ENCODE peak calls at places on chromosomes 6 and 20, in nine cellular contexts. One of them, this sample, is unnamed.

GRCh38 chr6:167392631-167393301 is 67.9 kb downstream of the TTLL2 start:
- DNase-seq in heart left ventricle: no peak
- DNase-seq in GM06990: no peak
- DNase-seq in NT2/D1: no peak
- DNase-seq in left lung: no peak
- DNase-seq in fibroblast of lung: no peak
- DNase-seq in left ventricle myocardium inferior: no peak
- DNase-seq in HCT116: no peak
- DNase-seq in CD8-positive, alpha-beta T cell: no peak
- DNase-seq in this sample: no peak

GRCh38 chr6:4906293-4906941 is 97.4 kb downstream of the RPP40 start:
- DNase-seq in heart left ventricle: no peak
- DNase-seq in GM06990: no peak
- DNase-seq in NT2/D1: no peak
- DNase-seq in left lung: no peak
- DNase-seq in fibroblast of lung: no peak
- DNase-seq in left ventricle myocardium inferior: no peak
- DNase-seq in HCT116: no peak
- DNase-seq in CD8-positive, alpha-beta T cell: no peak
- DNase-seq in this sample: peak

GRCh38 chr20:51910202-51911050 is 108.1 kb upstream of the SALL4 start:
- DNase-seq in heart left ventricle: no peak
- DNase-seq in GM06990: no peak
- DNase-seq in NT2/D1: no peak
- DNase-seq in left lung: no peak
- DNase-seq in fibroblast of lung: no peak
- DNase-seq in left ventricle myocardium inferior: no peak
- DNase-seq in HCT116: no peak
- DNase-seq in CD8-positive, alpha-beta T cell: no peak
- DNase-seq in this sample: no peak

GRCh38 chr6:36577298-36577697 is 16.9 kb upstream of the SRSF3 start:
- DNase-seq in heart left ventricle: no peak
- DNase-seq in GM06990: no peak
- DNase-seq in NT2/D1: no peak
- DNase-seq in left lung: no peak
- DNase-seq in fibroblast of lung: peak
- DNase-seq in left ventricle myocardium inferior: no peak
- DNase-seq in HCT116: peak
- DNase-seq in CD8-positive, alpha-beta T cell: no peak
- DNase-seq in this sample: no peak

GRCh38 chr6:111950661-111951426 is 77.6 kb upstream of the FYN start:
- DNase-seq in heart left ventricle: peak
- DNase-seq in GM06990: no peak
- DNase-seq in NT2/D1: no peak
- DNase-seq in left lung: no peak
- DNase-seq in fibroblast of lung: peak
- DNase-seq in left ventricle myocardium inferior: peak
- DNase-seq in HCT116: no peak
- DNase-seq in CD8-positive, alpha-beta T cell: no peak
- DNase-seq in this sample: no peak

GRCh38 chr6:130020106-130020851 is 1.9 kb downstream of the L3MBTL3 start:
- DNase-seq in heart left ventricle: peak
- DNase-seq in GM06990: peak
- DNase-seq in NT2/D1: no peak
- DNase-seq in left lung: peak
- DNase-seq in fibroblast of lung: peak
- DNase-seq in left ventricle myocardium inferior: peak
- DNase-seq in HCT116: no peak
- DNase-seq in CD8-positive, alpha-beta T cell: peak
- DNase-seq in this sample: peak

GRCh38 chr6:91720323-91720722 is 1133.5 kb upstream of the MAP3K7 start:
- DNase-seq in heart left ventricle: no peak
- DNase-seq in GM06990: no peak
- DNase-seq in NT2/D1: no peak
- DNase-seq in left lung: no peak
- DNase-seq in fibroblast of lung: no peak
- DNase-seq in left ventricle myocardium inferior: no peak
- DNase-seq in HCT116: no peak
- DNase-seq in CD8-positive, alpha-beta T cell: no peak
- DNase-seq in this sample: no peak

GRCh38 chr6:32203435-32204267 is 11.2 kb upstream of the GPSM3 start:
- DNase-seq in heart left ventricle: no peak
- DNase-seq in GM06990: no peak
- DNase-seq in NT2/D1: no peak
- DNase-seq in left lung: no peak
- DNase-seq in fibroblast of lung: no peak
- DNase-seq in left ventricle myocardium inferior: no peak
- DNase-seq in HCT116: no peak
- DNase-seq in CD8-positive, alpha-beta T cell: no peak
- DNase-seq in this sample: no peak

GRCh38 chr20:50313223-50313820 is 122.7 kb downstream of the CEBPB start:
- DNase-seq in heart left ventricle: no peak
- DNase-seq in GM06990: no peak
- DNase-seq in NT2/D1: no peak
- DNase-seq in left lung: no peak
- DNase-seq in fibroblast of lung: peak
- DNase-seq in left ventricle myocardium inferior: no peak
- DNase-seq in HCT116: no peak
- DNase-seq in CD8-positive, alpha-beta T cell: no peak
- DNase-seq in this sample: no peak

GRCh38 chr6:144993870-144994269 is 708.7 kb downstream of the UTRN start:
- DNase-seq in heart left ventricle: no peak
- DNase-seq in GM06990: no peak
- DNase-seq in NT2/D1: no peak
- DNase-seq in left lung: no peak
- DNase-seq in fibroblast of lung: peak
- DNase-seq in left ventricle myocardium inferior: no peak
- DNase-seq in HCT116: no peak
- DNase-seq in CD8-positive, alpha-beta T cell: no peak
- DNase-seq in this sample: no peak

GRCh38 chr20:63828545-63828944 is 2.5 kb downstream of the ZBTB46 start:
- DNase-seq in heart left ventricle: no peak
- DNase-seq in GM06990: no peak
- DNase-seq in NT2/D1: no peak
- DNase-seq in left lung: no peak
- DNase-seq in fibroblast of lung: no peak
- DNase-seq in left ventricle myocardium inferior: no peak
- DNase-seq in HCT116: no peak
- DNase-seq in CD8-positive, alpha-beta T cell: no peak
- DNase-seq in this sample: no peak
- H3K4me3 ChIP-seq in heart left ventricle: peak
- H3K4me3 ChIP-seq in GM06990: no peak
- H3K4me3 ChIP-seq in NT2/D1: peak
- H3K4me3 ChIP-seq in left lung: no peak
- H3K4me3 ChIP-seq in fibroblast of lung: no peak
- H3K4me3 ChIP-seq in left ventricle myocardium inferior: peak
- H3K4me3 ChIP-seq in HCT116: no peak
- H3K4me3 ChIP-seq in CD8-positive, alpha-beta T cell: no peak
- H3K4me3 ChIP-seq in this sample: no peak

DNA sequence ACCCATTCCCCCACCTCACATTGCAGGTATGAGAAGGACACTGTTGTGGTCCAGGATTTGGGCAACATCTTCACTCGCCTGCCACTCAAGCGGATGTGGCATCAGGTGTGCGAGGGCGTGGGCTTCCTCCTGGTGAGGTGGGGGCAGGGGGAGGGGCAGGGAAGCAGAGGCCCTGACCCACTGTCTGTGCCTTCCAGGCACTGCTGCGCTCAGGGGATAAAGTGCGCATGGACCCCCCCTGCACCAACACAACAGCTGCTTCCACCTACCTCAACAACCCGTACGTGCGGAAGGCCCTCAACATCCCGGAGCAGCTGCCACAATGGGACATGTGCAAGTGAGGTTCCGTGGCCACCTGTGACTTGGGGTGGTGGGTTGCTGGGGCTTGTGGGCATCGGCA is 3.7 kb downstream of the CTSA start:
- DNase-seq in heart left ventricle: no peak
- DNase-seq in GM06990: no peak
- DNase-seq in NT2/D1: no peak
- DNase-seq in left lung: no peak
- DNase-seq in fibroblast of lung: no peak
- DNase-seq in left ventricle myocardium inferior: no peak
- DNase-seq in HCT116: no peak
- DNase-seq in CD8-positive, alpha-beta T cell: no peak
- DNase-seq in this sample: no peak
- H3K4me3 ChIP-seq in heart left ventricle: no peak
- H3K4me3 ChIP-seq in GM06990: no peak
- H3K4me3 ChIP-seq in NT2/D1: no peak
- H3K4me3 ChIP-seq in left lung: no peak
- H3K4me3 ChIP-seq in fibroblast of lung: no peak
- H3K4me3 ChIP-seq in left ventricle myocardium inferior: no peak
- H3K4me3 ChIP-seq in HCT116: no peak
- H3K4me3 ChIP-seq in CD8-positive, alpha-beta T cell: no peak
- H3K4me3 ChIP-seq in this sample: no peak

DNA sequence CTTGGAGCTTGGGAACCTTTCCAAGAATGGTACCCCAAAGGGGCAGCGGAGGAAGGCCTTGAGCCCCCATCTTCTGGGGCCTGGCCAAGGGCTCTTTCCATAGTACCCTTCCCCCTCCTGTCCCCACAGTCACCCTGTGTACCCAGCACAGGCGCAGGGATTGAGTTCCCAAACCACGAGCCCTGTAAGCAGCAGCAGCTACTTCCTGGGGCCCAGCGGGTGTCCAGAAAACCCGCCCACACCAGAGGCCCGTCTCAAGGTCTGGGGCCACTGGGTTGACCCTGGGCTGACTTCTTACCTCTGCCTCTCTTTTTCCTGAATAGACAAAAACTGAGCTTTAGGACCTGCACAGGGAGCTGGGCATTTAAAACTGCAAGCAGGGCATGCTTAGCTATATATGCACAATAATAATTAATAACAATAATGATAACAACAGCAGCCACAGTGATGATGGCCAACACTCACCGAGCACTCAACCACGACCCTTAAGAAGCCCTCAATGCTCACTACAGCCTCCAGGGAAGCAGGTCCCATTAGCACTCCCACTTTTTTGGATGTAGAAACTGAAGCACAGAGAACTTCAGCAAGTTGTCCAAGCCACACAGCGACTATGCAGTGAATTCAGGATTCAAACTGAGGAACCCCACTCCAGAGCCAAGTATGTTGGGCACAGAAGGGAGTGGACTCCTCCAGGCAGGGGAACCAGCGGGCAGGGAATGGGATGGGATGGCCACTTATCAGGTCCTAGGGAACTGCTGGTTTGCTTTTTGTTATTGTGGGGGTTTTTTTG is 14.5 kb downstream of the NOL4L start:
- DNase-seq in heart left ventricle: no peak
- DNase-seq in GM06990: no peak
- DNase-seq in NT2/D1: no peak
- DNase-seq in left lung: no peak
- DNase-seq in fibroblast of lung: peak
- DNase-seq in left ventricle myocardium inferior: no peak
- DNase-seq in HCT116: no peak
- DNase-seq in CD8-positive, alpha-beta T cell: no peak
- DNase-seq in this sample: no peak
- H3K4me3 ChIP-seq in heart left ventricle: no peak
- H3K4me3 ChIP-seq in GM06990: no peak
- H3K4me3 ChIP-seq in NT2/D1: no peak
- H3K4me3 ChIP-seq in left lung: no peak
- H3K4me3 ChIP-seq in fibroblast of lung: no peak
- H3K4me3 ChIP-seq in left ventricle myocardium inferior: no peak
- H3K4me3 ChIP-seq in HCT116: no peak
- H3K4me3 ChIP-seq in CD8-positive, alpha-beta T cell: no peak
- H3K4me3 ChIP-seq in this sample: no peak

GRCh38 chr20:33781945-33782344 is 29.2 kb upstream of the CHMP4B start:
- DNase-seq in heart left ventricle: no peak
- DNase-seq in GM06990: no peak
- DNase-seq in NT2/D1: no peak
- DNase-seq in left lung: no peak
- DNase-seq in fibroblast of lung: no peak
- DNase-seq in left ventricle myocardium inferior: no peak
- DNase-seq in HCT116: no peak
- DNase-seq in CD8-positive, alpha-beta T cell: no peak
- DNase-seq in this sample: no peak

GRCh38 chr20:33781133-33781532 is 30.0 kb upstream of the CHMP4B start:
- DNase-seq in heart left ventricle: no peak
- DNase-seq in GM06990: no peak
- DNase-seq in NT2/D1: no peak
- DNase-seq in left lung: no peak
- DNase-seq in fibroblast of lung: no peak
- DNase-seq in left ventricle myocardium inferior: no peak
- DNase-seq in HCT116: no peak
- DNase-seq in CD8-positive, alpha-beta T cell: no peak
- DNase-seq in this sample: no peak

GRCh38 chr20:33773412-33774089 is 37.6 kb upstream of the CHMP4B start:
- DNase-seq in heart left ventricle: no peak
- DNase-seq in GM06990: peak
- DNase-seq in NT2/D1: no peak
- DNase-seq in left lung: no peak
- DNase-seq in fibroblast of lung: no peak
- DNase-seq in left ventricle myocardium inferior: no peak
- DNase-seq in HCT116: no peak
- DNase-seq in CD8-positive, alpha-beta T cell: no peak
- DNase-seq in this sample: peak

GRCh38 chr20:33772439-33772838 is 38.7 kb upstream of the CHMP4B start:
- DNase-seq in heart left ventricle: no peak
- DNase-seq in GM06990: no peak
- DNase-seq in NT2/D1: no peak
- DNase-seq in left lung: no peak
- DNase-seq in fibroblast of lung: no peak
- DNase-seq in left ventricle myocardium inferior: no peak
- DNase-seq in HCT116: no peak
- DNase-seq in CD8-positive, alpha-beta T cell: no peak
- DNase-seq in this sample: no peak

DNA sequence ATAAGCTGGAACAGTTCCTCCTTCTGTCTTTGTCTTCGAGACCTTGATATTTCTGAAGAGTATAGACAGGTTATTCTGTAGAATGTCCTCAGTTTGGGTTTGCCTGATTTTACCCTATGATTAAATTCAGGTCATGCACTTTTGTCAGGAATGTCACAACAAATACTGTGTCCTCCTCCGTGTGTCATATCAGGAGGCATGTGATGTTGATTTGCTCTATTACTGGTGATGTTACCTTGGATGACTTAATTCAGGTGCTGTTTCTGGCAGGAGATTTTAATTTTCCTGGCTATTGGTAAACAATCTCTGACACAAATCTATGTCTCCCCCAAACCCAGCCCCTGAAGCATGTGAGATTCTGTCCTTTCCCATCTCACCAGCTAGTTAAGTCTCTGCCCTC is 33.3 kb upstream of the CHMP4B start:
- DNase-seq in heart left ventricle: no peak
- DNase-seq in GM06990: no peak
- DNase-seq in NT2/D1: no peak
- DNase-seq in left lung: no peak
- DNase-seq in fibroblast of lung: no peak
- DNase-seq in left ventricle myocardium inferior: no peak
- DNase-seq in HCT116: no peak
- DNase-seq in CD8-positive, alpha-beta T cell: no peak
- DNase-seq in this sample: no peak
- H3K4me3 ChIP-seq in heart left ventricle: no peak
- H3K4me3 ChIP-seq in GM06990: no peak
- H3K4me3 ChIP-seq in NT2/D1: no peak
- H3K4me3 ChIP-seq in left lung: no peak
- H3K4me3 ChIP-seq in fibroblast of lung: no peak
- H3K4me3 ChIP-seq in left ventricle myocardium inferior: no peak
- H3K4me3 ChIP-seq in HCT116: no peak
- H3K4me3 ChIP-seq in CD8-positive, alpha-beta T cell: no peak
- H3K4me3 ChIP-seq in this sample: no peak